ENCODE peak calls at places on chromosomes 2 and 18, in four cellular contexts. C is K562, F is GM12878, P is HepG2. U is an unnamed sample.

GRCh38 chr2:187215576-187216240 is 232.3 kb downstream of the CALCRL start:
- DNase-seq in C (no peak), F (no peak), P (no peak), U (no peak)

GRCh38 chr2:53575606-53576360 is 191.8 kb upstream of the CHAC2 start:
- DNase-seq in C (no peak), F (no peak), P (no peak), U (no peak)

GRCh38 chr18:26510337-26510736 is 38.0 kb downstream of the KCTD1 start:
- DNase-seq in C (no peak), F (no peak), P (no peak), U (no peak)

GRCh38 chr2:191245869-191246531 is 796 bp downstream of the MYO1B start:
- DNase-seq in C (no peak), F (no peak), P (peak), U (peak)

GRCh38 chr2:85390941-85391669 is 19.1 kb downstream of the CAPG start:
- DNase-seq in C (peak), F (no peak), P (peak), U (peak)

GRCh38 chr2:98959759-98960507 is 23.9 kb upstream of the CRACDL start:
- DNase-seq in C (no peak), F (no peak), P (no peak), U (no peak)

GRCh38 chr2:71453404-71454220 is at the start of gene DYSF:
- DNase-seq in C (peak), F (no peak), P (no peak), U (peak)

GRCh38 chr18:54284967-54285785 is 15.9 kb downstream of the POLI start:
- DNase-seq in C (no peak), F (peak), P (no peak), U (no peak)

GRCh38 chr2:47201224-47201623 is 46.1 kb upstream of the STPG4 start:
- DNase-seq in C (no peak), F (no peak), P (no peak), U (no peak)

GRCh38 chr2:235695602-235695895 is 201.7 kb downstream of the AGAP1 start:
- DNase-seq in C (no peak), F (no peak), P (no peak), U (no peak)
- TF ChIP-seq CBFB in C (no peak), F (no peak), P (no peak), U (no peak)

GRCh38 chr18:78510636-78511035 is 469.0 kb upstream of the SALL3 start:
- DNase-seq in C (no peak), F (no peak), P (no peak), U (no peak)
- TF ChIP-seq CBFB in C (no peak), F (no peak), P (no peak), U (no peak)

GRCh38 chr2:113979172-113980128 is 89.6 kb downstream of the ACTR3 start:
- DNase-seq in C (peak), F (no peak), P (no peak), U (peak)
- TF ChIP-seq CBFB in C (no peak), F (no peak), P (peak), U (no peak)

DNA sequence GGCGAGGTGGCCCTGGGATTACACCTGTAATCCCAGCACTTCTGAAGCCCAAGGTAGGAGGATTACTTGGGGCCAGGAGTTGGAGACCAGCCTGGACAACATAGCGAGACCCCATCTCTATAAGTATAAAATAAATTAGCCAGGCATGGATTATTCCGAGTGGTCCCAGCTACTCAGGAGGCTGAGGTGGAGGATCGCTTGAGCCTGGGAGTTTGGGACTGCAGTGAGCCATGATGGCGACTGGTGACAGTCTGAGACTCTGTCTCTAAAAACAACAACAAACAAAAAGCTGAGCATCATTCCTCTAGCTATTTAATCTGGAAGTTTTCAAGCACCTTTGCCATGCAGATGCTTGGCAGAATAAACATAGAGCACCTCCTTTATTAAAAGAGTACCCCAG is 21.8 kb upstream of the FAHD2A start:
- DNase-seq in C (no peak), F (no peak), P (no peak), U (no peak)
- TF ChIP-seq CBFB in C (no peak), F (no peak), P (no peak), U (no peak)

GRCh38 chr18:74604366-74604765 is 6.7 kb downstream of the ZNF407 start:
- DNase-seq in C (no peak), F (no peak), P (no peak), U (no peak)
- TF ChIP-seq CBFB in C (no peak), F (no peak), P (no peak), U (no peak)

DNA sequence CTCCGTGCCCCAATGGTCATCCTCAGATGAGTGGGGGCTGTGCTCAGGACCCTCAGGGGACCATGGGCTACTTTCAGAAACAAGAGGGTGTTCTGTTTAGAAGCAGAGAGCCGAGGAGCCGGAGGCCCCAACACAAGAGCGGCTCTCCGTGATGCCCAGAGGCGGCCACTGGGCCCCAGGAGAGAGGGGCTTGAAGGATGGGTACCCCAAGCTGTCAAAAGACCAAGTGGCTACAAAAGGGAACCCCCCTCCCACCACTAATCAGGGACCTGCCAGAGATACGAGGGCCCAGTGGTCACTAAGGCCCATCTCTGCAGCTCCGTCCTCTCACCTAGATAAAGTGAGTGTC is 93.6 kb downstream of the HDAC4 start:
- DNase-seq in C (no peak), F (no peak), P (no peak), U (no peak)
- TF ChIP-seq CBFB in C (no peak), F (no peak), P (no peak), U (no peak)

GRCh38 chr2:10034333-10035052 is 8.9 kb upstream of the KLF11 start:
- DNase-seq in C (peak), F (no peak), P (no peak), U (no peak)

GRCh38 chr2:10035053-10035422 is 8.3 kb upstream of the KLF11 start:
- DNase-seq in C (no peak), F (no peak), P (no peak), U (no peak)

GRCh38 chr2:10038123-10038522 is 5.2 kb upstream of the KLF11 start:
- DNase-seq in C (no peak), F (no peak), P (no peak), U (no peak)

GRCh38 chr2:10035633-10036032 is 7.7 kb upstream of the KLF11 start:
- DNase-seq in C (no peak), F (no peak), P (no peak), U (no peak)

GRCh38 chr2:10036095-10036879 is 7.1 kb upstream of the KLF11 start:
- DNase-seq in C (no peak), F (no peak), P (no peak), U (no peak)
- TF ChIP-seq CBFB in C (no peak), F (no peak), P (no peak), U (no peak)

DNA sequence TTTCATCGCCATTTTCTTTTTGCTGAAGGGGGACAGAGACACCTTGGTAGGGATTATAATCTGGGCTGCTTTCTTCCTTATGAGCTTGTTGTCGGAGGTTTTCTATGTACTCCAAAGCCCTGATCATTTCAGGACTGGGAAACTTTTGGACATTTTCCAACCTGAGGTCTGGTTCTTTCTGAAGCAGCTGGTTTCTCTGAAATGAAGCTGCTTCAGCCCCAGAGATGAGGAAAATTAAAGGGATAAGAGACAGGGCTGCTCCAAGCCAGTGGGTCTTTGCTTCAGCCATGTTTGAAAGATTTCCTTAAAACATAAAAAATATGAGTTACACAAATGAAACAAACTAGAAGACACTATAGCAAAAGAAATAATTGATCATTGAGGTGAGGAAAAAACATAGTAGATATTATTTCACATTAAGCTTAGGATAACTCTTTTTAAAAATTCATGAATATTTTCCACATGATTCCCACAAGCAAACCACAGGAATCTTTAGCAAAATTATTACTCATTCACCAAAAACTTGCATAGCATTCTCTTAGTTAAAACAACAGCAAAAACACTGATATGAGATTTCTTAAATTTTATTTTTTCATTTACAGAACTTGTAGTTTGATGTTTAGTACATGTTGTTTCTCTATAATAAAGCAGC is 3.0 kb downstream of the SCG2 start:
- DNase-seq in C (no peak), F (no peak), P (no peak), U (no peak)
- TF ChIP-seq CBFB in C (no peak), F (no peak), P (no peak), U (no peak)